ENCODE peak calls at places on chromosomes 11 and 22, in seven cellular contexts. P, T, I, J, Y, W and C are unnamed samples.

GRCh38 chr22:30541979-30542810 is 4.3 kb downstream of the SEC14L6 start:
- DNase-seq in P (no peak), T (no peak), I (peak), J (no peak), Y (no peak), W (no peak), C (no peak)

GRCh38 chr11:59680287-59681154 is 11.7 kb upstream of the PATL1 start:
- DNase-seq in P (peak), T (peak), I (peak), J (peak), Y (peak), W (peak), C (peak)

GRCh38 chr22:30770716-30771115 is 76.0 kb downstream of the OSBP2 start:
- DNase-seq in P (no peak), T (no peak), I (no peak), J (no peak), Y (no peak), W (no peak), C (no peak)

GRCh38 chr11:38718049-38718448 is 2120.0 kb upstream of the RAG2 start:
- DNase-seq in P (no peak), T (no peak), I (peak), J (no peak), Y (no peak), W (no peak), C (no peak)

GRCh38 chr11:83681045-83681781 is 395.0 kb upstream of the CCDC90B start:
- DNase-seq in P (peak), T (no peak), I (no peak), J (no peak), Y (no peak), W (no peak), C (no peak)

GRCh38 chr22:44012172-44012571 is 11.9 kb upstream of the PARVB start:
- DNase-seq in P (no peak), T (no peak), I (no peak), J (no peak), Y (no peak), W (no peak), C (no peak)

GRCh38 chr11:108302121-108302785 is 79.4 kb downstream of the ATM start:
- DNase-seq in P (no peak), T (no peak), I (no peak), J (no peak), Y (no peak), W (no peak), C (no peak)

GRCh38 chr11:83671295-83671694 is 385.1 kb upstream of the CCDC90B start:
- DNase-seq in P (no peak), T (no peak), I (no peak), J (no peak), Y (no peak), W (no peak), C (no peak)

GRCh38 chr22:18110194-18110943 is at the start of gene TUBA8:
- DNase-seq in P (peak), T (no peak), I (peak), J (peak), Y (no peak), W (peak), C (no peak)

GRCh38 chr11:91871791-91872190 is 352.8 kb upstream of the FAT3 start:
- DNase-seq in P (no peak), T (no peak), I (no peak), J (no peak), Y (no peak), W (peak), C (no peak)

GRCh38 chr22:44668190-44668885 is 33.7 kb upstream of the PRR5 start:
- DNase-seq in P (no peak), T (no peak), I (peak), J (peak), Y (no peak), W (no peak), C (no peak)

GRCh38 chr11:62266558-62266957 is 3.4 kb upstream of the SCGB2A2 start:
- DNase-seq in P (no peak), T (no peak), I (no peak), J (no peak), Y (no peak), W (no peak), C (no peak)

GRCh38 chr11:46352063-46352841 is 5.0 kb downstream of the DGKZ start:
- DNase-seq in P (no peak), T (no peak), I (peak), J (peak), Y (no peak), W (peak), C (no peak)

GRCh38 chr22:30887418-30887817 is 81.2 kb downstream of the MORC2 start:
- DNase-seq in P (no peak), T (no peak), I (no peak), J (peak), Y (no peak), W (no peak), C (no peak)

DNA sequence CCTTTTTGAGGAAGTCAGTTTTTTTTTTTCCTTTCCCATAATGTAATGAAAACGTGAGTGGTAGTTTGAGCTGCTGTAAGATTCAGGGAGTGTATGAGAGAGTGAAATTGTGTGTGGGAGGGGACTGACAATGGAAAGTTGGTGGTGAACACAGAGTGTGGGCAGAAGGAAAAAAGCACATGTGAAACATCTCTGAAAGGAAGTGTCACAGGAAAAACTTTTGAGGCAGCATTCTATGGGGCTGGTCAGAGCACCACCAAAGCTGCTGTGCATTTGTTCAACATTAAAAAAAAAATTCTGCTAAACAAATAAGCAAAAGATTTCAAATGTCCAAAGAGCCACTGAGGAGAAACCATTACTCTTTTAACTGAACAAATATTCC is 154.4 kb downstream of the MAML2 start:
- DNase-seq in P (no peak), T (no peak), I (no peak), J (no peak), Y (no peak), W (no peak), C (no peak)
- H3K4me3 ChIP-seq in P (no peak), T (no peak), I (no peak), J (no peak), Y (no peak), W (no peak), C (no peak)

DNA sequence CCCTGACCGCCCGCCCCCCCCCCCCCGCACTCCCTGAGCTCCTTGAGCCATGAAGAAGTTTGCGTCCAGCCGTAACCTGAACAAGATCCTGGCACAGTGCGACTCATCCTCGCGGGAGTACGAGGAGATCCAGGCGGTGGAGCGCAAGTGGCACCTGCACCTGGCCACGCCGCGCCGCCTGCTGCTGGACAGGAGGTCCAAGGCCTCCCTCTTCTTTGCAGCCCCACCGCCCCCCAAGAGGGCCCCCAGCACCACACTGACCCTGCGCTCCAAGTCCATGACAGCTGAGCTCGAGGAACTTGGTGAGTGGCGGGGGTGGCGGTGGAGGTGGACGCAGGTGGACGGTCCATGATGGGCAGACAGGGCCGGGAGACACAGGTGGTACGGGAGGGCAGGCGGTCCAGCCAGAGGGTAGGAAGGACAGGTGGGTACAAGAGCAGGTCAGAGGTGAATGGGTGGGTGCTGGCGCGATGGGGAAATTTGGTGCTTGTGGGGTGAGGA is 32.1 kb upstream of the ACR start:
- DNase-seq in P (no peak), T (no peak), I (no peak), J (peak), Y (no peak), W (no peak), C (no peak)
- H3K4me3 ChIP-seq in P (no peak), T (no peak), I (peak), J (no peak), Y (no peak), W (no peak), C (peak)

DNA sequence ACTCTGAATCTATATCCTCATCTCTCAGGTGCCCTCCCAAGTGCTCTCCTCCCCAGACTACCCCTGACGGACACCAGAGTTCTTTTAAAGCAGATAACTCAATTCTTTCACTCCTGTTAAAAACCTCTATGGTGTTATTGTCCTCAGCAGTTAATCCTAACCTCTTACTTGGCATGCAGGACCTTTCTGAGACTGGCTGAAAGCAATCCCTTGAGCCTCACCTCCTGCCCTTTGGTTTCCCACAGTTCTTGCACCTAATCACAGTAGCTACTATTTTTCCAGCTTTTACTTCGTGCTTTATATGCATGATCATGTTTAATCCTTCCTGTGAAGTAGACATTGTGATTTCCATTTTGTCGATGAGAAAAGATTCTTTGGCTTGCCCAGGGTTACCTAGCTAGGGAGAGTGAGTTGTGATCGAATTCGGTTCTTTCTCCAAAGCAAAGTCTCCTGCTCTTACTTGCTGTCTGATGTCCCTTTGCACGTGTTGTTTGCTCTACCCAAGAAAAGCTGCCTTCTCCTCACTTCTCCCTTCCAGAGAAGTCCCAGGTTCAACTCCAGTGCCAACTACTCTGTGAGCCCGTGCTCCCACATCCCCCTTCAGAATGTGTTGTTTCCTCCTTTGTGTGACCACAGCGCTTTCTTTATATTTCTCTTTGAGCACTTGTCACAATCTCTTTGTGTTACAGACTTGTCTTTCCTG is 2.1 kb downstream of the UBE2L3 start:
- DNase-seq in P (no peak), T (no peak), I (no peak), J (no peak), Y (no peak), W (no peak), C (no peak)
- H3K4me3 ChIP-seq in P (no peak), T (no peak), I (peak), J (peak), Y (peak), W (peak), C (no peak)

GRCh38 chr11:44563716-44564115 is 1.7 kb upstream of the CD82 start:
- DNase-seq in P (no peak), T (no peak), I (no peak), J (no peak), Y (peak), W (no peak), C (no peak)
- H3K4me3 ChIP-seq in P (no peak), T (no peak), I (no peak), J (no peak), Y (no peak), W (no peak), C (no peak)

DNA sequence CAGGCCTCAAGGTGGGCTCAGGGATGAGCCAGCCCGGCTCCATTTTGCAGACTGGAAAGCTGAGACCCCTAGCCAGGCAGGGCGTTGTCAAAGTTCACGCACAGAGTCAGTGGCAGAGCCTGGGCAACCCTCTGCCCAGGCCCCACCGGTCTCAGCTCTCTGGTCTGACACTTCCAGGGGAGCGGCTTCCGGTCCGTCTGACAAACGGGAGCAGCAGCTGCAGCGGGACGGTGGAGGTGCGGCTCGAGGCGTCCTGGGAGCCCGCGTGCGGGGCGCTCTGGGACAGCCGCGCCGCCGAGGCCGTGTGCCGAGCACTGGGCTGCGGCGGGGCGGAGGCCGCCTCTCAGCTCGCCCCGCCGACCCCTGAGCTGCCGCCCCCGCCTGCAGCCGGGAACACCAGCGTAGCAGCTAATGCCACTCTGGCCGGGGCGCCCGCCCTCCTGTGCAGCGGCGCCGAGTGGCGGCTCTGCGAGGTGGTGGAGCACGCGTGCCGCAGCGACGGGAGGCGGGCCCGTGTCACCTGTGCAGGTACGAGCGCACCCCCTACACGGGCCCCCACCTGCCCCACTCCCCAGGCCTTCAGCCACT is 36.0 kb downstream of the CD6 start:
- DNase-seq in P (no peak), T (no peak), I (peak), J (no peak), Y (no peak), W (peak), C (no peak)
- H3K4me3 ChIP-seq in P (peak), T (peak), I (peak), J (peak), Y (no peak), W (peak), C (peak)

DNA sequence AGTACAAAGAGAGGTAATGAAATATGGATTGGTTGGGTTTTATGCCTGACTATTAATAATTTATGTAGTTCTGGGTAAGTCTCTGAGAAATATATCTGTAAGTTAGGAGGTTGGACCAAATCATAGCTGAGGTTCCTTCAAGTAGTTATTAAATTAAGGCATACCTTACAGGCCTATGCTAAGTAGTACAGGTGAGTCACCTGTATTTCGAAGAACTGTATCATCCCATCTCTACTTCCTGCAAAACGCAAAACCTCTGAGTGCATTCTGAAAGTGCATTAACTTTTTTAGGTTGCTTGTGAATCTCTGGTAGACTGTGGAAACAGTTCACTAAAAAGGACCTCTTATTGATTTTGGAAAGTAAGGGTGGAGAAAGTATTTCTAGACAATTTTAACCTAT is 37.1 kb downstream of the APOL5 start:
- DNase-seq in P (no peak), T (no peak), I (no peak), J (no peak), Y (no peak), W (no peak), C (no peak)
- H3K4me3 ChIP-seq in P (no peak), T (no peak), I (no peak), J (no peak), Y (no peak), W (no peak), C (no peak)

GRCh38 chr11:110311783-110312578 is 15.6 kb upstream of the RDX start:
- DNase-seq in P (no peak), T (no peak), I (no peak), J (no peak), Y (no peak), W (no peak), C (no peak)
- H3K4me3 ChIP-seq in P (no peak), T (no peak), I (no peak), J (no peak), Y (no peak), W (no peak), C (no peak)